ENCODE peak calls at places on chromosomes 1 and 21, in four cellular contexts. O, X, I and S are unnamed samples.

GRCh38 chr1:25917996-25918395 is 11.8 kb upstream of the STMN1 start:
- DNase-seq in I (no peak), X (no peak), O (peak; percentile 12), S (peak; percentile 88)

GRCh38 chr1:220528049-220528678 is at the start of gene MARK1:
- DNase-seq in I (peak; percentile 34), X (peak; percentile 47), O (no peak), S (peak; percentile 76)

GRCh38 chr21:32750405-32750804 is 21.1 kb downstream of the PAXBP1 start:
- DNase-seq in O (no peak), X (no peak), I (no peak), S (no peak)

GRCh38 chr1:167656657-167657056 is 26.6 kb downstream of the RCSD1 start:
- DNase-seq in O (no peak), I (no peak), X (no peak), S (no peak)

GRCh38 chr1:59057211-59057694 is 239.6 kb upstream of the FGGY start:
- DNase-seq in X (no peak), O (no peak), I (no peak), S (peak; percentile 88)

GRCh38 chr1:184160236-184160635 is 108.7 kb downstream of the TSEN15 start:
- DNase-seq in O (no peak), I (no peak), X (no peak), S (peak; percentile 79)

GRCh38 chr1:229228522-229228921 is 42.4 kb upstream of the RAB4A start:
- DNase-seq in X (no peak), O (no peak), I (no peak), S (no peak)

GRCh38 chr1:48776400-48777218 is at the start of gene BEND5:
- DNase-seq in O (peak; percentile 29), I (peak; percentile 64), X (peak; percentile 82), S (peak; percentile 80)

GRCh38 chr1:95041491-95042165 is 31.1 kb downstream of the ALG14 start:
- DNase-seq in X (peak; percentile 58), I (peak; percentile 42), O (no peak), S (no peak)

GRCh38 chr1:20404466-20404865 is 81.5 kb downstream of the CAMK2N1 start:
- DNase-seq in I (no peak), X (no peak), O (no peak), S (peak; percentile 40)